ENCODE peak calls at places on chromosomes 6 and 20, in four cellular contexts. One of them, this sample, is unnamed.
A peak's percentile ranks its signal among the peaks of the same experiment; 100 is the strongest.

GRCh38 chr20:63238491-63239126 is 2.9 kb downstream of the BIRC7 start:
- DNase-seq in HCT116: no peak
- DNase-seq in K562: peak; percentile 31
- DNase-seq in HepG2: no peak
- DNase-seq in this sample: no peak

GRCh38 chr6:166625356-166625755 is 1.7 kb downstream of the RPS6KA2 start:
- DNase-seq in HCT116: no peak
- DNase-seq in HepG2: no peak
- DNase-seq in K562: no peak
- DNase-seq in this sample: no peak

GRCh38 chr20:45358282-45359068 is 4.5 kb upstream of the SYS1 start:
- DNase-seq in K562: peak; percentile 51
- DNase-seq in HCT116: no peak
- DNase-seq in HepG2: peak; percentile 64
- DNase-seq in this sample: no peak

GRCh38 chr6:29531668-29532067 is 27.9 kb downstream of the UBD start:
- DNase-seq in HepG2: no peak
- DNase-seq in HCT116: no peak
- DNase-seq in K562: no peak
- DNase-seq in this sample: no peak

GRCh38 chr6:75975904-75976303 is 96.6 kb downstream of the IMPG1 start:
- DNase-seq in HepG2: no peak
- DNase-seq in HCT116: no peak
- DNase-seq in K562: no peak
- DNase-seq in this sample: no peak

GRCh38 chr6:1044040-1044836 is 267.7 kb upstream of the FOXQ1 start:
- DNase-seq in K562: no peak
- DNase-seq in HCT116: no peak
- DNase-seq in HepG2: peak; percentile 89
- DNase-seq in this sample: no peak

GRCh38 chr6:41640436-41640835 is 2.2 kb downstream of the MDFI start:
- DNase-seq in K562: no peak
- DNase-seq in HCT116: no peak
- DNase-seq in HepG2: no peak
- DNase-seq in this sample: no peak

GRCh38 chr6:10719386-10720228 is 3.3 kb upstream of the TMEM14C start:
- DNase-seq in K562: no peak
- DNase-seq in HepG2: peak; percentile 72
- DNase-seq in HCT116: no peak
- DNase-seq in this sample: no peak

GRCh38 chr6:7954477-7955200 is 44.1 kb upstream of the TXNDC5 start:
- DNase-seq in K562: no peak
- DNase-seq in HCT116: no peak
- DNase-seq in HepG2: no peak
- DNase-seq in this sample: no peak

GRCh38 chr6:66628917-66629316 is 921.9 kb upstream of the EYS start:
- DNase-seq in HCT116: no peak
- DNase-seq in HepG2: no peak
- DNase-seq in K562: no peak
- DNase-seq in this sample: no peak

GRCh38 chr6:133340557-133340956 is 99.4 kb downstream of the EYA4 start:
- DNase-seq in K562: no peak
- DNase-seq in HCT116: no peak
- DNase-seq in HepG2: no peak
- DNase-seq in this sample: no peak

GRCh38 chr6:165864925-165865324 is 201.9 kb upstream of the PDE10A start:
- DNase-seq in K562: no peak
- DNase-seq in HepG2: no peak
- DNase-seq in HCT116: no peak
- DNase-seq in this sample: no peak

GRCh38 chr6:101203664-101204063 is 189.8 kb upstream of the GRIK2 start:
- DNase-seq in HCT116: no peak
- DNase-seq in HepG2: no peak
- DNase-seq in K562: no peak
- DNase-seq in this sample: no peak

GRCh38 chr20:6006603-6006949 is 47.3 kb downstream of the LRRN4 start:
- DNase-seq in HCT116: no peak
- DNase-seq in K562: no peak
- DNase-seq in HepG2: no peak
- DNase-seq in this sample: no peak

GRCh38 chr6:7101290-7101689 is 6.5 kb upstream of the RREB1 start:
- DNase-seq in HepG2: peak; percentile 67
- DNase-seq in K562: no peak
- DNase-seq in HCT116: no peak
- DNase-seq in this sample: no peak

GRCh38 chr6:154229796-154230195 is 126.8 kb downstream of the IPCEF1 start:
- DNase-seq in K562: no peak
- DNase-seq in HCT116: no peak
- DNase-seq in HepG2: no peak
- DNase-seq in this sample: no peak

GRCh38 chr6:73123632-73124329 is 101.5 kb downstream of the KHDC1L start:
- DNase-seq in HepG2: no peak
- DNase-seq in K562: no peak
- DNase-seq in HCT116: no peak
- DNase-seq in this sample: no peak

GRCh38 chr6:81003156-81003555 is 749.3 kb downstream of the TENT5A start:
- DNase-seq in HepG2: no peak
- DNase-seq in K562: no peak
- DNase-seq in HCT116: no peak
- DNase-seq in this sample: no peak

GRCh38 chr20:916825-917224 is 691 bp upstream of the ANGPT4 start:
- DNase-seq in HepG2: no peak
- DNase-seq in K562: no peak
- DNase-seq in HCT116: no peak
- DNase-seq in this sample: no peak

GRCh38 chr20:43458422-43458924 is 777 bp downstream of the SRSF6 start:
- DNase-seq in HCT116: no peak
- DNase-seq in K562: no peak
- DNase-seq in HepG2: no peak
- DNase-seq in this sample: no peak

GRCh38 chr6:36914227-36914794 is 28.6 kb downstream of the C6orf89 start:
- DNase-seq in HepG2: peak; percentile 85
- DNase-seq in K562: no peak
- DNase-seq in HCT116: peak; percentile 73
- DNase-seq in this sample: peak; percentile 42

GRCh38 chr6:21259660-21260059 is 333.9 kb upstream of the SOX4 start:
- DNase-seq in K562: no peak
- DNase-seq in HCT116: no peak
- DNase-seq in HepG2: no peak
- DNase-seq in this sample: no peak

GRCh38 chr6:143961868-143962643 is 46.0 kb downstream of the PLAGL1 start:
- DNase-seq in HCT116: no peak
- DNase-seq in HepG2: no peak
- DNase-seq in K562: no peak
- DNase-seq in this sample: no peak

GRCh38 chr6:143634486-143634885 is 43.3 kb upstream of the PHACTR2 start:
- DNase-seq in K562: no peak
- DNase-seq in HepG2: no peak
- DNase-seq in HCT116: no peak
- DNase-seq in this sample: no peak

GRCh38 chr6:166752097-166752496 is 125.0 kb upstream of the RPS6KA2 start:
- DNase-seq in HCT116: no peak
- DNase-seq in HepG2: no peak
- DNase-seq in K562: no peak
- DNase-seq in this sample: no peak

GRCh38 chr20:23047001-23047737 is 2.3 kb downstream of the THBD start:
- DNase-seq in HCT116: no peak
- DNase-seq in K562: no peak
- DNase-seq in HepG2: no peak
- DNase-seq in this sample: no peak

GRCh38 chr6:114569643-114570042 is 226.8 kb upstream of the HS3ST5 start:
- DNase-seq in K562: no peak
- DNase-seq in HepG2: no peak
- DNase-seq in HCT116: no peak
- DNase-seq in this sample: no peak

GRCh38 chr6:169177516-169178196 is 76.0 kb downstream of the THBS2 start:
- DNase-seq in K562: no peak
- DNase-seq in HCT116: no peak
- DNase-seq in HepG2: no peak
- DNase-seq in this sample: no peak

GRCh38 chr6:18261877-18262276 is 2.5 kb downstream of the DEK start:
- DNase-seq in K562: no peak
- DNase-seq in HepG2: no peak
- DNase-seq in HCT116: no peak
- DNase-seq in this sample: no peak

GRCh38 chr20:45964024-45964423 is 8.0 kb downstream of the ZNF335 start:
- DNase-seq in K562: no peak
- DNase-seq in HepG2: no peak
- DNase-seq in HCT116: no peak
- DNase-seq in this sample: no peak

GRCh38 chr6:12009180-12009748 is 2.8 kb upstream of the HIVEP1 start:
- DNase-seq in HepG2: peak; percentile 36
- DNase-seq in K562: no peak
- DNase-seq in HCT116: no peak
- DNase-seq in this sample: no peak

GRCh38 chr6:4905858-4906257 is 98.0 kb downstream of the RPP40 start:
- DNase-seq in K562: no peak
- DNase-seq in HepG2: no peak
- DNase-seq in HCT116: no peak
- DNase-seq in this sample: no peak

GRCh38 chr6:34745277-34746103 is 11.8 kb upstream of the SNRPC start:
- DNase-seq in HepG2: peak; percentile 72
- DNase-seq in K562: peak; percentile 77
- DNase-seq in HCT116: no peak
- DNase-seq in this sample: no peak

GRCh38 chr6:158828807-158829206 is 9.6 kb upstream of the EZR start:
- DNase-seq in K562: no peak
- DNase-seq in HCT116: no peak
- DNase-seq in HepG2: no peak
- DNase-seq in this sample: no peak

GRCh38 chr6:158825038-158825950 is 6.1 kb upstream of the EZR start:
- DNase-seq in K562: no peak
- DNase-seq in HepG2: no peak
- DNase-seq in HCT116: no peak
- DNase-seq in this sample: no peak

GRCh38 chr6:158826819-158827501 is 7.8 kb upstream of the EZR start:
- DNase-seq in HCT116: no peak
- DNase-seq in K562: no peak
- DNase-seq in HepG2: no peak
- DNase-seq in this sample: no peak

GRCh38 chr6:158830736-158831135 is 11.6 kb upstream of the EZR start:
- DNase-seq in HCT116: no peak
- DNase-seq in K562: no peak
- DNase-seq in HepG2: no peak
- DNase-seq in this sample: no peak

DNA sequence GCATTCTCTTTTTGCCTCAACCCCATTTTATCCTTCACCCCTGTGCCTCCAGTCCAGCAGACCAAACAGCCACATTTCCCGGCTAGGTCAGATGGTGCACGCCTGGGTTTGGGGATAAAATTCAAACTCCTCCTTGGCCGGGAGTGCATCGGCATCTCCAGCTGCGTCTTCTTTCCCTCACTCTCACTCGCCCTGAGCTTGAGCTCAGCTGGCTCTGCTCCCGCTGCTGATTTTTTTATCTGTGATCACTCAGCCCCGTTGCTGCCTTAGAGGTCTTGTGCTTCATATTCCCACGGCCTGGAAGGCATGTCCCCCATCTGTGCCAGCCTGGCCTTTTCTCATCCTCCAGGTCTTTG is 6.8 kb upstream of the EZR start:
- DNase-seq in K562: peak; percentile 61
- DNase-seq in HepG2: no peak
- DNase-seq in HCT116: no peak
- DNase-seq in this sample: no peak
- H3K27ac ChIP-seq in K562: peak overlapping the region; percentile 80
- H3K27ac ChIP-seq in HepG2: no peak overlapping the region
- H3K27ac ChIP-seq in HCT116: no peak overlapping the region
- H3K27ac ChIP-seq in this sample: no peak overlapping the region

DNA sequence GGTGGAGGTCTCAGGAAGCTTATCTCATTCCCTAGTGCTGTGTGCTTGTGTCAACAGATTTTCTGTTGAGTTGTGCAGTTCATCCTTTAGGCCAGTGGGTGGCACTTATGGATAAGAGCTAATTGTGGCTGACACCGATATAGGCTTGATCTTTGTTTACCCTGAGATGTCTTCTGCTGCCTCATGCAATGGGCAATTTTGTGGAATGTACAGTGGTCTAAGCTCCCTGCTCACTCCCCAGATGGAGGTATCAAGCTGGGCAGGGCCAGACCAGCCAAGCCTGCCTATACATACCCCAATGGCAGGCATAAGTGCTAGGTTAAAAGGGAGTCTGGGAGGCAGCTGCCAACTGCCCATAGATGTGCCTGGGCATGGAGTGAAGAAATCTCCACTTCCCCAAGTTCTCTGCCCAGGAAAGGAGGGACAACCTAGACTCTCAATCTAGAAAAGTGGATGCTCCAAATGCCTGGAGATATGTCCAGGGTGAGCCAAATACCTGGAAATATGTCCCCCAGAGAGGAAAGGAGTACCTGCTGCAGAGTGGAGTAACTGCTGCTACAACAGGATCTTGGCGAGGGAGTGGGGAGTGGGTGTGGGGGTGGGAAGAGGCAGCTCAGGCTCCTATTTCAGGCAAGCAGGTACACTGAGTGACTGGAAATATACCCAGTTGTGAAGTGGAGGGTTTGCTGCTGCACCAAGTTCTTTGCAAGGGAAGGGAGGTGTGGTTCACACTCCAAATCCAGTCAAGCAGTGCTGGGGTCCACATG is 53.2 kb upstream of the ARG1 start:
- DNase-seq in K562: peak; percentile 37
- DNase-seq in HepG2: peak; percentile 76
- DNase-seq in HCT116: peak; percentile 40
- DNase-seq in this sample: no peak
- TF ChIP-seq TCF7L2 in K562: no peak
- TF ChIP-seq TCF7L2 in HepG2: no peak
- TF ChIP-seq TCF7L2 in HCT116: no peak
- TF ChIP-seq TCF7L2 in this sample: no peak

DNA sequence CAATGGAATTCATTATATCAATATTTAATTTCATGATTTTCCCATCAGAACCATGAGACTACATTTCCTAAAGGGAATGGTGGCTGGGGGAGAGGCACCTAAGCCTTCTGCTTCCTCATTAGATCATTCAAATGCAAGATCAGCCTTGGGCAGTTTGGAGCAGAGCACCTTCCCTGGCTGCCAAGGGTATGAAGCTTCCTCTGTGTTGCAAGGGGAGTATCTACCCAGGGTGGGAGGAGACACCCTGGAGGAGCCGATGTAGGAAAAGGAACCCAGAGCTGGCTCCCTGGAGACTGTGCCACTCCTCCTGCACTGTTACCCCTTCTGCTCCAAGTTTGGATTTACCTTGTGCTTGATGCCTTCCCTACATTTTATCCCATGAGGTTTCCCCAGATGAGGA is 299.7 kb upstream of the PRDM1 start:
- DNase-seq in HCT116: no peak
- DNase-seq in HepG2: no peak
- DNase-seq in K562: no peak
- DNase-seq in this sample: no peak
- H3K4me1 ChIP-seq in HCT116: peaks cover 3% of the 10 kb centered on the region
- H3K4me1 ChIP-seq in HepG2: no peaks in the 10 kb centered on the region
- H3K4me1 ChIP-seq in K562: no peaks in the 10 kb centered on the region
- H3K4me1 ChIP-seq in this sample: no peaks in the 10 kb centered on the region

DNA sequence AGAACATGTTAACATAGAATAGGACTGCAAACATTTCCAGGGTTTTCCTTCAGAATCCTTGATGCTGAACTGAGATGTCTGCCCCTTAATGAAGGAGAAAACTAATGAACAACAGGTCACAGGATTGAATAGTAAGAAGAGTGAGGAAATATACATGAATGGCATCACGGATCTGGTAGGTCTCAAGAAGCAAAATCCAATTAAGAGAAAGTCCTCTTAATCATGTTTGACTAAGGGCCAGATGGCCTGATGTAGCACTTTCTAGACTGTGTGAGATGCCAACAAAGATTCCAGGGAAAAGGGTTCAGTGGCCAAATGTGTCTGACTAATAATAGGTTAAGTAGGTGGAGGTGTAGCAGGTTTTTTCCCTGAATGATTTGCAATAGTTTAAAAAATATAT is 13.7 kb upstream of the SHPRH start:
- DNase-seq in K562: no peak
- DNase-seq in HCT116: no peak
- DNase-seq in HepG2: no peak
- DNase-seq in this sample: no peak
- H3K27ac ChIP-seq in K562: no peak overlapping the region
- H3K27ac ChIP-seq in HCT116: no peak overlapping the region
- H3K27ac ChIP-seq in HepG2: no peak overlapping the region
- H3K27ac ChIP-seq in this sample: no peak overlapping the region

This sample was measured in Panc1.